ENCODE peak calls at places on chromosome X, in ten cellular contexts. B is amniotic stem cell, U is AG10803, E is astrocyte of the spinal cord, A is T47D, X is NCI-H460, S is Right ventricle myocardium superior, Z is T follicular helper cell, O is mesothelial cell of epicardium, W is pancreas. T is an unnamed sample.

GRCh38 chrX:154541896-154542722 is 4.5 kb downstream of the G6PD start:
- DNase-seq in Z (no peak), U (peak; percentile 85), O (no peak), B (peak; percentile 71), S (peak; percentile 83), A (no peak), W (peak; percentile 58), X (peak; percentile 98), E (peak; percentile 92), T (no peak)

GRCh38 chrX:150990910-150991309 is 7.8 kb downstream of the HMGB3 start:
- DNase-seq in A (no peak), X (no peak), B (no peak), S (no peak), Z (no peak), E (no peak), W (peak; percentile 30), U (no peak), O (no peak), T (no peak)

GRCh38 chrX:136588060-136588459 is 56.0 kb downstream of the VGLL1 start:
- DNase-seq in E (no peak), B (no peak), U (no peak), O (no peak), W (no peak), Z (no peak), S (no peak), A (no peak), X (no peak), T (no peak)

GRCh38 chrX:46929439-46930018 is 17.3 kb downstream of the JADE3 start:
- DNase-seq in A (no peak), U (peak; percentile 34), W (no peak), O (no peak), B (no peak), E (peak; percentile 46), S (no peak), Z (no peak), X (no peak), T (no peak)

GRCh38 chrX:67094061-67094460 is 449.8 kb upstream of the AR start:
- DNase-seq in S (no peak), B (no peak), A (no peak), E (no peak), W (no peak), X (no peak), O (no peak), Z (no peak), U (no peak), T (no peak)

GRCh38 chrX:39260965-39261364 is 459.7 kb downstream of the MID1IP1 start:
- DNase-seq in U (peak; percentile 12), X (no peak), B (no peak), E (no peak), O (no peak), A (no peak), W (no peak), S (no peak), Z (no peak), T (no peak)

GRCh38 chrX:84240848-84241565 is 53.0 kb upstream of the RPS6KA6 start:
- DNase-seq in W (no peak), X (no peak), S (no peak), O (no peak), A (no peak), E (no peak), B (no peak), U (no peak), Z (no peak), T (no peak)

GRCh38 chrX:136636121-136636520 is 11.8 kb upstream of the CD40LG start:
- DNase-seq in S (no peak), W (no peak), Z (no peak), U (no peak), O (no peak), E (no peak), B (no peak), X (no peak), A (no peak), T (no peak)

GRCh38 chrX:24259544-24260240 is 54.2 kb downstream of the SUPT20HL2 start:
- DNase-seq in Z (no peak), O (no peak), U (peak; percentile 74), A (peak; percentile 35), X (peak; percentile 59), W (peak; percentile 28), E (peak; percentile 75), S (no peak), B (peak; percentile 50), T (no peak)

GRCh38 chrX:39877919-39878318 is 219.8 kb downstream of the BCOR start:
- DNase-seq in E (no peak), B (no peak), W (no peak), Z (no peak), U (no peak), S (no peak), X (no peak), A (no peak), O (no peak), T (no peak)

GRCh38 chrX:39830414-39830813 is 267.3 kb downstream of the BCOR start:
- DNase-seq in E (no peak), O (no peak), Z (no peak), W (no peak), U (no peak), B (no peak), X (no peak), A (no peak), S (no peak), T (no peak)

GRCh38 chrX:153832732-153833131 is 2.4 kb upstream of the PDZD4 start:
- DNase-seq in Z (no peak), A (no peak), E (no peak), W (no peak), U (no peak), O (no peak), B (no peak), S (no peak), X (no peak), T (no peak)

GRCh38 chrX:72305286-72306084 is at the start of gene CITED1:
- DNase-seq in O (no peak), U (no peak), Z (no peak), S (no peak), B (no peak), E (no peak), W (no peak), A (no peak), X (no peak), T (no peak)

GRCh38 chrX:84865113-84865512 is 138.6 kb upstream of the APOOL start:
- DNase-seq in A (no peak), B (no peak), O (no peak), E (no peak), U (no peak), X (no peak), W (no peak), S (no peak), Z (no peak), T (no peak)

GRCh38 chrX:154805696-154806091 is 409 bp upstream of the MPP1 start:
- DNase-seq in O (no peak), W (no peak), A (no peak), S (no peak), Z (no peak), U (peak; percentile 55), E (peak; percentile 22), X (no peak), B (no peak), T (no peak)

GRCh38 chrX:155767101-155767878 is 113.9 kb upstream of the VAMP7 start:
- DNase-seq in S (peak; percentile 55), B (peak; percentile 11), W (no peak), Z (no peak), U (peak; percentile 84), A (peak; percentile 7), O (no peak), E (peak; percentile 80), X (peak; percentile 90), T (no peak)

GRCh38 chrX:139831689-139832456 is 101.0 kb downstream of the ATP11C start:
- DNase-seq in B (peak; percentile 0), X (peak; percentile 48), Z (no peak), E (peak; percentile 54), O (no peak), S (no peak), A (no peak), W (no peak), U (peak; percentile 68), T (no peak)

GRCh38 chrX:47489507-47490275 is 6.7 kb upstream of the ZNF41 start:
- DNase-seq in B (no peak), E (no peak), A (no peak), O (no peak), W (no peak), Z (no peak), S (peak; percentile 56), X (no peak), U (no peak), T (no peak)

GRCh38 chrX:113075521-113075920 is 234.9 kb upstream of the AMOT start:
- DNase-seq in U (no peak), E (no peak), X (no peak), S (no peak), B (no peak), A (no peak), W (no peak), Z (no peak), O (no peak), T (no peak)

GRCh38 chrX:103250977-103251376 is 4.0 kb downstream of the TCEAL8 start:
- DNase-seq in O (no peak), S (no peak), U (no peak), X (no peak), W (no peak), E (no peak), Z (no peak), B (no peak), A (no peak), T (no peak)

GRCh38 chrX:32804034-32804433 is 407.3 kb downstream of the DMD start:
- DNase-seq in W (no peak), B (no peak), U (no peak), E (no peak), X (no peak), Z (no peak), O (no peak), A (no peak), S (no peak), T (no peak)

GRCh38 chrX:129577473-129577872 is 37.4 kb downstream of the OCRL start:
- DNase-seq in Z (no peak), A (no peak), E (peak; percentile 84), U (peak; percentile 79), X (peak; percentile 7), S (no peak), O (no peak), W (no peak), B (peak; percentile 72), T (no peak)

GRCh38 chrX:38347136-38347535 is 5.3 kb upstream of the OTC start:
- DNase-seq in Z (no peak), W (no peak), X (no peak), S (no peak), U (peak; percentile 72), A (no peak), E (peak; percentile 49), B (no peak), O (no peak), T (no peak)

GRCh38 chrX:7330971-7331746 is 183.2 kb upstream of the PUDP start:
- DNase-seq in B (peak; percentile 37), A (no peak), Z (no peak), U (peak; percentile 97), X (no peak), S (no peak), E (peak; percentile 86), O (no peak), W (no peak), T (no peak)

GRCh38 chrX:56615282-56615681 is 51.9 kb downstream of the UBQLN2 start:
- DNase-seq in X (no peak), O (no peak), E (no peak), B (no peak), S (no peak), A (no peak), U (no peak), W (no peak), Z (no peak), T (no peak)

GRCh38 chrX:45824471-45824870 is 623.8 kb upstream of the DIPK2B start:
- DNase-seq in S (no peak), O (no peak), B (peak; percentile 87), W (peak; percentile 10), X (peak; percentile 56), Z (no peak), E (peak; percentile 92), A (no peak), U (peak; percentile 86), T (no peak)

GRCh38 chrX:79854469-79854868 is 160.1 kb upstream of the TBX22 start:
- DNase-seq in W (no peak), X (no peak), E (no peak), O (no peak), S (no peak), Z (no peak), U (no peak), A (no peak), B (no peak), T (no peak)

GRCh38 chrX:50680990-50681389 is 133.0 kb downstream of the SHROOM4 start:
- DNase-seq in O (no peak), E (no peak), W (peak; percentile 10), B (no peak), U (no peak), A (no peak), S (no peak), X (no peak), Z (no peak), T (no peak)